ENCODE peak calls at places on chromosomes 5 and 9, in six cellular contexts. L, M, R, E, U and P are unnamed samples.

GRCh38 chr9:34250721-34251120 is 71.9 kb downstream of the UBAP1 start:
- DNase-seq in E (no peak), R (no peak), M (no peak), U (no peak), L (no peak), P (no peak)

GRCh38 chr5:127567026-127567768 is 49.8 kb downstream of the PRRC1 start:
- DNase-seq in E (no peak), R (no peak), L (no peak), U (no peak), M (no peak), P (no peak)

GRCh38 chr9:96048116-96048953 is 172.8 kb downstream of the ERCC6L2 start:
- DNase-seq in M (peak; percentile 75), U (peak; percentile 56), L (no peak), E (no peak), R (no peak), P (peak; percentile 28)

GRCh38 chr5:56253924-56254323 is 20.8 kb upstream of the ANKRD55 start:
- DNase-seq in E (no peak), L (no peak), R (no peak), M (no peak), U (no peak), P (no peak)

GRCh38 chr5:10527281-10527950 is 36.5 kb upstream of the ANKRD33B start:
- DNase-seq in L (no peak), U (peak; percentile 24), R (no peak), M (peak; percentile 15), E (no peak), P (no peak)

GRCh38 chr9:83060557-83060956 is 2.4 kb downstream of the RASEF start:
- DNase-seq in E (no peak), M (no peak), L (no peak), R (no peak), U (no peak), P (no peak)

GRCh38 chr5:1409386-1410110 is 35.7 kb downstream of the SLC6A3 start:
- DNase-seq in R (peak; percentile 30), E (no peak), M (no peak), U (peak; percentile 29), L (no peak), P (peak; percentile 46)

GRCh38 chr5:3060283-3060682 is 308.8 kb upstream of the IRX2 start:
- DNase-seq in E (no peak), L (no peak), M (no peak), R (no peak), U (no peak), P (no peak)

GRCh38 chr9:95085036-95085770 is 232.3 kb downstream of the FANCC start:
- DNase-seq in U (no peak), E (no peak), M (peak; percentile 66), L (no peak), R (no peak), P (no peak)

GRCh38 chr9:137478613-137479314 is 19.6 kb upstream of the NSMF start:
- DNase-seq in R (no peak), M (peak; percentile 60), E (no peak), L (no peak), U (no peak), P (no peak)

GRCh38 chr9:128214571-128215490 is 11.7 kb downstream of the DNM1 start:
- DNase-seq in U (no peak), R (no peak), L (no peak), M (no peak), E (no peak), P (no peak)

GRCh38 chr5:60482301-60482700 is 217.7 kb downstream of the DEPDC1B start:
- DNase-seq in L (no peak), M (no peak), R (no peak), U (no peak), E (no peak), P (no peak)

GRCh38 chr5:72353046-72353445 is 32.9 kb downstream of the PTCD2 start:
- DNase-seq in E (no peak), R (no peak), M (no peak), L (no peak), U (peak; percentile 42), P (no peak)

GRCh38 chr5:41638685-41639084 is 128.3 kb upstream of the PLCXD3 start:
- DNase-seq in U (no peak), L (no peak), R (no peak), M (no peak), E (no peak), P (no peak)

GRCh38 chr9:135857371-135857786 is 50.0 kb downstream of the CAMSAP1 start:
- DNase-seq in L (no peak), U (peak; percentile 33), R (no peak), E (no peak), M (no peak), P (no peak)

GRCh38 chr9:28563612-28564011 is 990.3 kb upstream of the C9orf72 start:
- DNase-seq in E (no peak), U (no peak), L (no peak), M (no peak), R (no peak), P (no peak)

GRCh38 chr9:68802525-68803015 is 97.5 kb downstream of the PIP5K1B start:
- DNase-seq in L (no peak), M (no peak), U (no peak), R (no peak), E (no peak), P (no peak)

GRCh38 chr9:115469826-115470225 is 351.9 kb upstream of the TNC start:
- DNase-seq in M (no peak), L (no peak), R (no peak), E (no peak), U (no peak), P (no peak)

GRCh38 chr9:87112656-87113055 is 165.3 kb upstream of the GAS1 start:
- DNase-seq in L (no peak), M (no peak), U (peak; percentile 62), R (no peak), E (no peak), P (no peak)

GRCh38 chr5:160543395-160543794 is 121.7 kb downstream of the PTTG1 start:
- DNase-seq in M (no peak), E (no peak), U (no peak), L (no peak), R (no peak), P (no peak)

GRCh38 chr5:139864716-139865483 is 69.3 kb downstream of the PSD2 start:
- DNase-seq in U (no peak), R (no peak), E (no peak), M (no peak), L (no peak), P (no peak)

GRCh38 chr5:10602031-10602806 is 38.3 kb downstream of the ANKRD33B start:
- DNase-seq in E (no peak), U (no peak), L (no peak), M (peak; percentile 76), R (no peak), P (no peak)

GRCh38 chr9:127694890-127695735 is 11.7 kb upstream of the CFAP157 start:
- DNase-seq in L (no peak), U (no peak), M (no peak), E (no peak), R (no peak), P (no peak)

GRCh38 chr9:94068257-94068656 is 16.0 kb upstream of the PTPDC1 start:
- DNase-seq in R (no peak), E (no peak), M (no peak), L (no peak), U (no peak), P (no peak)

GRCh38 chr9:89036862-89037261 is 45.6 kb downstream of the S1PR3 start:
- DNase-seq in L (no peak), U (no peak), R (no peak), M (peak; percentile 65), E (no peak), P (no peak)

GRCh38 chr5:174459071-174459702 is 265.2 kb upstream of the MSX2 start:
- DNase-seq in M (no peak), U (no peak), E (no peak), R (no peak), L (no peak), P (no peak)

GRCh38 chr9:5938449-5938848 is 47.8 kb downstream of the MLANA start:
- DNase-seq in M (no peak), R (no peak), L (no peak), U (no peak), E (no peak), P (no peak)
- TF ChIP-seq CTCF in M (no peak), R (no peak), L (no peak), U (no peak), E (no peak), P (no peak)

DNA sequence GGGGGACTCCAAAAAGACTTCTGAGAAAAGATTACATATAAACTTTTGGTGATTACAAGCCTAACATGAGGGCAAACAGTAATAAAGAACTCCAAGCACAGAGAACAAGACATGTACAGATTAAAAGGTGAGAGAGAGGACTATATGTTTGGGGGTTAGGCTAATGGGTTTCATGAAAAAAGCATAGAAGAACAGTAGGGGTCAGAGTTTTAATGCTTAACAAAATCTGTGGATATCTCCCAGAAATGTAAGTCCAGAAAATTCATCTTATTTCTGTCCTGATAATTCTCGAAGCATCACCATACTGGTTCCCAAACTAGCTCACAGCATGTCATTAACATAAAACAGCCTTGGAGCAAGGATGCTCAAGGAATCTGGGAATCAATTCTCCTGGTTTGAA is 137.2 kb downstream of the ARRDC3 start:
- DNase-seq in M (no peak), L (no peak), E (no peak), U (peak; percentile 28), R (no peak), P (no peak)
- TF ChIP-seq CTCF in M (no peak), L (no peak), E (no peak), U (no peak), R (no peak), P (no peak)

GRCh38 chr5:116275282-116275681 is 190.5 kb downstream of the COMMD10 start:
- DNase-seq in U (no peak), E (no peak), L (no peak), M (no peak), R (no peak), P (no peak)

GRCh38 chr5:116271432-116271831 is 186.6 kb downstream of the COMMD10 start:
- DNase-seq in M (no peak), R (no peak), U (peak; percentile 39), L (no peak), E (no peak), P (no peak)

GRCh38 chr5:116274251-116274650 is 189.4 kb downstream of the COMMD10 start:
- DNase-seq in M (no peak), R (no peak), L (no peak), U (no peak), E (no peak), P (no peak)

GRCh38 chr5:116273458-116274242 is 188.8 kb downstream of the COMMD10 start:
- DNase-seq in R (no peak), M (no peak), U (no peak), E (no peak), L (no peak), P (no peak)

GRCh38 chr5:116272281-116272941 is 187.6 kb downstream of the COMMD10 start:
- DNase-seq in L (peak; percentile 13), R (no peak), M (no peak), U (peak; percentile 73), E (no peak), P (no peak)
- TF ChIP-seq CTCF in L (no peak), R (no peak), M (no peak), U (peak; percentile 26), E (no peak), P (no peak)

GRCh38 chr5:119451561-119451960 is 736 bp upstream of the HSD17B4 start:
- DNase-seq in L (no peak), U (no peak), E (no peak), R (no peak), M (no peak), P (no peak)
- TF ChIP-seq CTCF in L (no peak), U (no peak), E (no peak), R (no peak), M (no peak), P (no peak)